ENCODE peak calls at places on chromosome 4, in six cellular contexts. T is osteoblast, S is hepatocyte, G is Daoy, Q is body of pancreas, J is epithelial cell of esophagus. X is an unnamed sample.

GRCh38 chr4:7392438-7393374 is 42.0 kb downstream of the PSAPL1 start:
- DNase-seq in S (no peak), T (peak; percentile 85), G (peak; percentile 46), J (no peak), Q (no peak), X (peak; percentile 34)

GRCh38 chr4:3765271-3766206 is 646 bp upstream of the ADRA2C start:
- DNase-seq in S (peak; percentile 82), T (peak; percentile 100), J (peak; percentile 41), G (peak; percentile 64), Q (peak; percentile 69), X (peak; percentile 38)

GRCh38 chr4:139815646-139816601 is 150.3 kb downstream of the MGST2 start:
- DNase-seq in J (peak; percentile 70), Q (no peak), S (peak; percentile 36), G (peak; percentile 59), T (peak; percentile 75), X (peak; percentile 60)

GRCh38 chr4:175308236-175308635 is 390.1 kb downstream of the ADAM29 start:
- DNase-seq in S (no peak), Q (no peak), J (no peak), T (peak; percentile 87), G (peak; percentile 11), X (peak; percentile 26)

GRCh38 chr4:113781439-113782040 is 20.0 kb upstream of the CAMK2D start:
- DNase-seq in Q (no peak), T (no peak), J (peak; percentile 51), G (no peak), S (peak; percentile 45), X (no peak)

GRCh38 chr4:58163172-58163571 is 1053.0 kb upstream of the IGFBP7 start:
- DNase-seq in J (peak; percentile 3), Q (no peak), S (no peak), G (no peak), T (no peak), X (no peak)

GRCh38 chr4:185782523-185782922 is 29.5 kb downstream of the SORBS2 start:
- DNase-seq in T (no peak), G (no peak), S (peak; percentile 25), J (peak; percentile 64), Q (no peak), X (no peak)

GRCh38 chr4:21470531-21470930 is 478.0 kb downstream of the KCNIP4 start:
- DNase-seq in G (peak; percentile 49), T (no peak), J (peak; percentile 68), Q (no peak), S (peak; percentile 26), X (peak; percentile 10)

GRCh38 chr4:83112678-83113428 is 1.7 kb downstream of the PLAC8 start:
- DNase-seq in J (no peak), G (no peak), Q (no peak), T (no peak), S (no peak), X (no peak)

GRCh38 chr4:112908511-112908910 is 140.9 kb upstream of the ANK2 start:
- DNase-seq in Q (no peak), G (peak; percentile 12), S (no peak), T (no peak), J (no peak), X (no peak)

GRCh38 chr4:168811793-168812651 is 198.0 kb downstream of the CBR4 start:
- DNase-seq in J (peak; percentile 79), T (peak; percentile 88), G (peak; percentile 22), S (peak; percentile 41), Q (no peak), X (no peak)

GRCh38 chr4:98586634-98587354 is 71.6 kb downstream of the TSPAN5 start:
- DNase-seq in G (no peak), S (no peak), Q (no peak), T (no peak), J (no peak), X (no peak)

GRCh38 chr4:44629280-44629866 is 22.1 kb downstream of the YIPF7 start:
- DNase-seq in Q (peak; percentile 47), T (peak; percentile 62), J (peak; percentile 65), S (peak; percentile 72), G (peak; percentile 14), X (peak; percentile 25)

GRCh38 chr4:174084542-174084941 is 198.9 kb downstream of the FBXO8 start:
- DNase-seq in G (no peak), S (no peak), T (no peak), J (no peak), Q (no peak), X (no peak)

GRCh38 chr4:71938776-71939175 is 93.0 kb upstream of the NPFFR2 start:
- DNase-seq in G (no peak), Q (no peak), T (no peak), J (peak; percentile 73), S (no peak), X (no peak)

GRCh38 chr4:84924439-84924838 is 42.1 kb downstream of the WDFY3 start:
- DNase-seq in Q (no peak), T (no peak), S (no peak), G (no peak), J (peak; percentile 78), X (no peak)

GRCh38 chr4:142778908-142779307 is 67.2 kb downstream of the INPP4B start:
- DNase-seq in J (peak; percentile 11), S (no peak), G (no peak), T (no peak), Q (no peak), X (peak; percentile 1)

GRCh38 chr4:146637853-146638800 is 566 bp upstream of the POU4F2 start:
- DNase-seq in J (no peak), G (no peak), Q (no peak), T (peak; percentile 72), S (no peak), X (no peak)

GRCh38 chr4:182093947-182094346 is 149.3 kb upstream of the TENM3 start:
- DNase-seq in J (no peak), S (no peak), T (no peak), G (peak; percentile 35), Q (no peak), X (no peak)

GRCh38 chr4:153684182-153685073 is at the start of gene TLR2:
- DNase-seq in G (no peak), J (peak; percentile 65), S (peak; percentile 87), Q (peak; percentile 79), T (peak; percentile 71), X (no peak)

GRCh38 chr4:41360911-41361830 is 104.4 kb downstream of the UCHL1 start:
- DNase-seq in S (peak; percentile 54), Q (peak; percentile 60), T (peak; percentile 84), G (peak; percentile 74), J (peak; percentile 32), X (no peak)

X was measured in stromal cell of bone marrow.